ENCODE peak calls at places on chromosomes 1 and 21, in eight cellular contexts. One of them, this sample, is unnamed.
A peak's percentile ranks its signal among the peaks of the same experiment; 100 is the strongest.

GRCh38 chr21:15823486-15824150 is 93.8 kb downstream of the USP25 start:
- DNase-seq in Panc1: no peak
- DNase-seq in cardiac fibroblast: no peak
- DNase-seq in A549: no peak
- DNase-seq in mucosa of descending colon: no peak
- DNase-seq in heart right ventricle: no peak
- DNase-seq in IMR-90: no peak
- DNase-seq in ovary: no peak
- DNase-seq in this sample: no peak

GRCh38 chr1:53075206-53075605 is 13.2 kb downstream of the PODN start:
- DNase-seq in Panc1: no peak
- DNase-seq in cardiac fibroblast: no peak
- DNase-seq in A549: no peak
- DNase-seq in mucosa of descending colon: no peak
- DNase-seq in heart right ventricle: no peak
- DNase-seq in IMR-90: no peak
- DNase-seq in ovary: no peak
- DNase-seq in this sample: no peak

GRCh38 chr1:153032677-153033308 is 1.8 kb downstream of the SPRR1B start:
- DNase-seq in Panc1: peak; percentile 18
- DNase-seq in cardiac fibroblast: peak; percentile 19
- DNase-seq in A549: peak; percentile 44
- DNase-seq in mucosa of descending colon: no peak
- DNase-seq in heart right ventricle: no peak
- DNase-seq in IMR-90: peak; percentile 48
- DNase-seq in ovary: no peak
- DNase-seq in this sample: peak; percentile 11

GRCh38 chr1:93015590-93015989 is 54.3 kb upstream of the DIPK1A start:
- DNase-seq in Panc1: no peak
- DNase-seq in cardiac fibroblast: peak; percentile 26
- DNase-seq in A549: no peak
- DNase-seq in mucosa of descending colon: no peak
- DNase-seq in heart right ventricle: no peak
- DNase-seq in IMR-90: peak; percentile 54
- DNase-seq in ovary: no peak
- DNase-seq in this sample: peak; percentile 43

GRCh38 chr21:25999935-26000582 is 170.5 kb downstream of the APP start:
- DNase-seq in Panc1: no peak
- DNase-seq in cardiac fibroblast: no peak
- DNase-seq in A549: no peak
- DNase-seq in mucosa of descending colon: peak; percentile 54
- DNase-seq in heart right ventricle: no peak
- DNase-seq in IMR-90: no peak
- DNase-seq in ovary: no peak
- DNase-seq in this sample: no peak

GRCh38 chr1:54268714-54269297 is 68.8 kb downstream of the MRPL37 start:
- DNase-seq in Panc1: no peak
- DNase-seq in cardiac fibroblast: no peak
- DNase-seq in A549: no peak
- DNase-seq in mucosa of descending colon: no peak
- DNase-seq in heart right ventricle: no peak
- DNase-seq in IMR-90: no peak
- DNase-seq in ovary: no peak
- DNase-seq in this sample: no peak

GRCh38 chr1:47937586-47937985 is 59.6 kb downstream of the TRABD2B start:
- DNase-seq in Panc1: no peak
- DNase-seq in cardiac fibroblast: no peak
- DNase-seq in A549: no peak
- DNase-seq in mucosa of descending colon: no peak
- DNase-seq in heart right ventricle: no peak
- DNase-seq in IMR-90: no peak
- DNase-seq in ovary: no peak
- DNase-seq in this sample: no peak

GRCh38 chr1:201020647-201021332 is 2.7 kb downstream of the KIF21B start:
- DNase-seq in Panc1: no peak
- DNase-seq in cardiac fibroblast: no peak
- DNase-seq in A549: peak; percentile 41
- DNase-seq in mucosa of descending colon: peak; percentile 47
- DNase-seq in heart right ventricle: no peak
- DNase-seq in IMR-90: no peak
- DNase-seq in ovary: no peak
- DNase-seq in this sample: peak; percentile 53

GRCh38 chr1:47189844-47190562 is at the start of gene PDZK1IP1:
- DNase-seq in Panc1: no peak
- DNase-seq in cardiac fibroblast: peak; percentile 93
- DNase-seq in A549: peak; percentile 55
- DNase-seq in mucosa of descending colon: peak; percentile 87
- DNase-seq in heart right ventricle: peak; percentile 54
- DNase-seq in IMR-90: peak; percentile 67
- DNase-seq in ovary: peak; percentile 33
- DNase-seq in this sample: peak; percentile 89

GRCh38 chr21:31117046-31117916 is 79.0 kb upstream of the KRTAP19-8 start:
- DNase-seq in Panc1: peak; percentile 7
- DNase-seq in cardiac fibroblast: peak; percentile 81
- DNase-seq in A549: no peak
- DNase-seq in mucosa of descending colon: no peak
- DNase-seq in heart right ventricle: no peak
- DNase-seq in IMR-90: peak; percentile 86
- DNase-seq in ovary: no peak
- DNase-seq in this sample: peak; percentile 71

GRCh38 chr1:112803906-112804762 is 89.0 kb upstream of the PPM1J start:
- DNase-seq in Panc1: peak; percentile 43
- DNase-seq in cardiac fibroblast: peak; percentile 81
- DNase-seq in A549: peak; percentile 64
- DNase-seq in mucosa of descending colon: peak; percentile 81
- DNase-seq in heart right ventricle: peak; percentile 50
- DNase-seq in IMR-90: peak; percentile 65
- DNase-seq in ovary: peak; percentile 52
- DNase-seq in this sample: peak; percentile 80

GRCh38 chr21:25518491-25518911 is 88.8 kb downstream of the MRPL39 start:
- DNase-seq in Panc1: no peak
- DNase-seq in cardiac fibroblast: no peak
- DNase-seq in A549: no peak
- DNase-seq in mucosa of descending colon: no peak
- DNase-seq in heart right ventricle: no peak
- DNase-seq in IMR-90: no peak
- DNase-seq in ovary: no peak
- DNase-seq in this sample: no peak

GRCh38 chr1:90394247-90394646 is 322.9 kb downstream of the BARHL2 start:
- DNase-seq in Panc1: no peak
- DNase-seq in cardiac fibroblast: no peak
- DNase-seq in A549: no peak
- DNase-seq in mucosa of descending colon: no peak
- DNase-seq in heart right ventricle: no peak
- DNase-seq in IMR-90: no peak
- DNase-seq in ovary: no peak
- DNase-seq in this sample: peak; percentile 33

GRCh38 chr1:205711105-205712048 is 31.1 kb upstream of the SLC45A3 start:
- DNase-seq in Panc1: peak; percentile 70
- DNase-seq in cardiac fibroblast: peak; percentile 92
- DNase-seq in A549: peak; percentile 80
- DNase-seq in mucosa of descending colon: peak; percentile 97
- DNase-seq in heart right ventricle: peak; percentile 79
- DNase-seq in IMR-90: peak; percentile 86
- DNase-seq in ovary: no peak
- DNase-seq in this sample: peak; percentile 90

GRCh38 chr1:245690946-245691456 is 536.2 kb downstream of the KIF26B start:
- DNase-seq in Panc1: no peak
- DNase-seq in cardiac fibroblast: no peak
- DNase-seq in A549: no peak
- DNase-seq in mucosa of descending colon: no peak
- DNase-seq in heart right ventricle: no peak
- DNase-seq in IMR-90: no peak
- DNase-seq in ovary: no peak
- DNase-seq in this sample: no peak

GRCh38 chr1:155263067-155263466 is 907 bp upstream of the SCAMP3 start:
- DNase-seq in Panc1: no peak
- DNase-seq in cardiac fibroblast: no peak
- DNase-seq in A549: no peak
- DNase-seq in mucosa of descending colon: no peak
- DNase-seq in heart right ventricle: no peak
- DNase-seq in IMR-90: no peak
- DNase-seq in ovary: no peak
- DNase-seq in this sample: no peak

GRCh38 chr1:167430134-167430848 is 88.0 kb downstream of the CD247 start:
- DNase-seq in Panc1: no peak
- DNase-seq in cardiac fibroblast: no peak
- DNase-seq in A549: no peak
- DNase-seq in mucosa of descending colon: no peak
- DNase-seq in heart right ventricle: no peak
- DNase-seq in IMR-90: no peak
- DNase-seq in ovary: no peak
- DNase-seq in this sample: no peak

GRCh38 chr21:45012661-45013270 is 61.6 kb upstream of the ADARB1 start:
- DNase-seq in Panc1: no peak
- DNase-seq in cardiac fibroblast: no peak
- DNase-seq in A549: peak; percentile 9
- DNase-seq in mucosa of descending colon: no peak
- DNase-seq in heart right ventricle: no peak
- DNase-seq in IMR-90: no peak
- DNase-seq in ovary: no peak
- DNase-seq in this sample: no peak

GRCh38 chr1:242651817-242652216 is 127.3 kb upstream of the PLD5 start:
- DNase-seq in Panc1: no peak
- DNase-seq in cardiac fibroblast: no peak
- DNase-seq in A549: peak; percentile 17
- DNase-seq in mucosa of descending colon: no peak
- DNase-seq in heart right ventricle: no peak
- DNase-seq in IMR-90: no peak
- DNase-seq in ovary: no peak
- DNase-seq in this sample: no peak
- TF ChIP-seq CTCF in Panc1: peak; percentile 49
- TF ChIP-seq CTCF in cardiac fibroblast: no peak
- TF ChIP-seq CTCF in A549: peak; percentile 29
- TF ChIP-seq CTCF in mucosa of descending colon: no peak
- TF ChIP-seq CTCF in heart right ventricle: no peak
- TF ChIP-seq CTCF in IMR-90: no peak
- TF ChIP-seq CTCF in ovary: no peak
- TF ChIP-seq CTCF in this sample: no peak

DNA sequence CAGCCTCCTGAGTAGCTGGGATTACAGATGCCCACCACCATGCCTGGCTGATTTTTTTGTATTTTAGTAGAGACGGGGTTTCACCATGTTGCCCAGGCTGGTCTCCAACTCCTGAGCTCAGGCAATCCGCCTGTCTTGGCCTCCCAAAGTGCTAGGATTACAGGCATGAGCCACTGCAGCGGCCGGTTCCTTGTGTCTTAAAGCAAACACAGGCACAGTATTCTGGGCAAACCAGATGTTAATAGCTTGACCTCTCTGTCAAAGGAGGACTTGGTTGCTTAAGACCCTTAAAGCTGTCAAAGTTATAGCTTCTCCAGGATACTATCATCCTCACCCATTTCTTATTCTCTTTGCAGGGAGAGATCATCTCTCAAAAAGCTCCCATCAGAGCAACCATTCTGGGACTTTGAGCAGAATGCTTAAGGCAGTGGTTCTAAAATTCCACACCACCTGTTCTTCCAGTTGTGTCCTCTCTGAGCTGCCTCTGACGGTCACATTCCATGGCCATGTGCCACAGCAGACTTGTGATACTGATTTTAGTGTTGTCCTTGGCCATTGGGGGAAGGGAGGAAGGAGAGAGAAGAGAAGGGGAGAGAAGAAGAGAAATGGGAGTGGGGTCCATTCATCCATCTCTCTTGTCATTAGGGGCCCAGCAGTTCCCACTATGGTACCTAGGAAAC is 81.8 kb downstream of the PBX1 start:
- DNase-seq in Panc1: no peak
- DNase-seq in cardiac fibroblast: no peak
- DNase-seq in A549: no peak
- DNase-seq in mucosa of descending colon: no peak
- DNase-seq in heart right ventricle: peak; percentile 38
- DNase-seq in IMR-90: no peak
- DNase-seq in ovary: no peak
- DNase-seq in this sample: no peak
- H3K4me3 ChIP-seq in Panc1: no peak overlapping the region
- H3K4me3 ChIP-seq in cardiac fibroblast: no peak overlapping the region
- H3K4me3 ChIP-seq in A549: no peak overlapping the region
- H3K4me3 ChIP-seq in mucosa of descending colon: no peak overlapping the region
- H3K4me3 ChIP-seq in heart right ventricle: no peak overlapping the region
- H3K4me3 ChIP-seq in IMR-90: no peak overlapping the region
- H3K4me3 ChIP-seq in ovary: no peak overlapping the region
- H3K4me3 ChIP-seq in this sample: no peak overlapping the region

DNA sequence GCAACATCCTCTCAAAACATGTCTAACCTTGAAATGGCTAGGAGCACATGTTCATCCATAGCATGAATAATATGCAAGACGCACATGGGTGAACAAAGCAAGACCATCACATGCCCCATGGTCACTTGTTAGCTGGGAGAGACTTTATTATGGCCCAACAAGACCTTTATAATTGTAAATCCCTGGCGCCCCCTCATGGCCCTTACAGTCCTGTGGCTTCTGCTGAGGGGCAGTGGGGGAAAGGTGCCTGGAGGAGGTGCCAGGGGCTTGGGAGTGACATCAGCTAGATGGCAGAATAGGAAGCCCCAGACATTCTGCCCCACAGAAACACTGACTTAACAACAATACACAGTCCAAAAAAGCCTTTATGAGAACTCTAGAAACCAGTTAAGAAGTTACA is 51.7 kb downstream of the CSMD2 start:
- DNase-seq in Panc1: no peak
- DNase-seq in cardiac fibroblast: no peak
- DNase-seq in A549: no peak
- DNase-seq in mucosa of descending colon: no peak
- DNase-seq in heart right ventricle: no peak
- DNase-seq in IMR-90: no peak
- DNase-seq in ovary: no peak
- DNase-seq in this sample: no peak
- TF ChIP-seq CTCF in Panc1: no peak
- TF ChIP-seq CTCF in cardiac fibroblast: no peak
- TF ChIP-seq CTCF in A549: no peak
- TF ChIP-seq CTCF in mucosa of descending colon: no peak
- TF ChIP-seq CTCF in heart right ventricle: no peak
- TF ChIP-seq CTCF in IMR-90: no peak
- TF ChIP-seq CTCF in ovary: no peak
- TF ChIP-seq CTCF in this sample: no peak

DNA sequence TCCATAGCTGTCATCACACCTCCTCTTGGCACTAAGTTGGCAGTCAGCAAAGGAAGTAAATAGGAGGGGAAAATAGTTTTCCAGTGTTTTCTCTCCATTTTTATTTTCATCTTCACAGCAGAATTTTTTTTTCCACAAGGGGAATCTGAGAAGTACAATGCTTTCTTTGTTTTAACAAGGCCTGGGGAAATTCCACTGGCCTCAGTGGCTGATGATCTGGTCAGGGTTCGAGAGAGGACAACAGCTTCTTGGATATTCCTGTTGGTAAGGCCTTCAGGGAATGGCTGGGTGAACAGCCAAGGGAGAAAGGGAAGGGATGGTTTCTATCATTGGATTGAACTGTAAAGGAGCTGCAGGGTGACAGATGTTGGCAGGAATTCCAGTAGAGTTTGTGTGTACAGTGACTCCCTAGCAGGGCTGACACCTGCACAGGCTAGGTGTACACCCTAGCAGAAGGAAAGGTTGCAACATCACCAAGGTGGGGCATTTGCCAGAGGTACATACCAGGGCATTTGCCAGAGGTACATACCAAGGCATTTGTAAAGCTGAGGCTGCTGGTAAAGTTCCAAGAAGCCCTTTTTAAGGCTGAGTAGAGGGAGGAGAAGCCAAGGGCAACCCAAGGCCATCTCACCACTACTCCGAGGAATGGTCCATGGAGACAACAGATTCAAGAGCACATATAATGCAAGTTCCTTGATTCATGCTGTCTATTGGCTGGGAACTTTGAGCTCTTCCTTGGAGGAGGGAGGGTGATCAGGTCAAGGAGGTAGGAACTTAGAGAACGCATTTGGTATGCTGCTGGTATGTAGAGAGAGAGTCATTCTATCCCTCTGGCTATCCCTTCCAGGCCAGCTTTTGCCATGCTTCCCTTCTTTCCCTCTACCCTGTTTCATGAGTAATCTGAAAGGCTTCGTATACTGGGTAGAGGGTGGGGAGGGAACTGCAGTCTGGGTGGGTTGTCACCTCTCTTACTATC is 3.1 kb downstream of the GJA5 start:
- DNase-seq in Panc1: no peak
- DNase-seq in cardiac fibroblast: no peak
- DNase-seq in A549: no peak
- DNase-seq in mucosa of descending colon: no peak
- DNase-seq in heart right ventricle: no peak
- DNase-seq in IMR-90: no peak
- DNase-seq in ovary: no peak
- DNase-seq in this sample: peak; percentile 42
- H3K4me3 ChIP-seq in Panc1: no peak overlapping the region
- H3K4me3 ChIP-seq in cardiac fibroblast: no peak overlapping the region
- H3K4me3 ChIP-seq in A549: no peak overlapping the region
- H3K4me3 ChIP-seq in mucosa of descending colon: no peak overlapping the region
- H3K4me3 ChIP-seq in heart right ventricle: no peak overlapping the region
- H3K4me3 ChIP-seq in IMR-90: no peak overlapping the region
- H3K4me3 ChIP-seq in ovary: no peak overlapping the region
- H3K4me3 ChIP-seq in this sample: no peak overlapping the region

This sample was measured in fibroblast of pulmonary artery.